ENCODE peak calls at places on chromosomes 5 and 9, in seven cellular contexts. U, S, Z, K, Q, L and C are unnamed samples.

GRCh38 chr5:179765400-179765799 is 28.4 kb upstream of the LTC4S start:
- DNase-seq in U (peak), S (no peak), Z (no peak), K (peak), Q (peak), L (peak), C (peak)

GRCh38 chr5:129905467-129906176 is 1.4 kb downstream of the CHSY3 start:
- DNase-seq in U (peak), S (no peak), Z (no peak), K (peak), Q (no peak), L (peak), C (peak)

GRCh38 chr5:6729400-6730310 is 16.4 kb downstream of the TENT4A start:
- DNase-seq in U (peak), S (no peak), Z (peak), K (no peak), Q (no peak), L (no peak), C (no peak)

GRCh38 chr9:113545068-113545467 is 81.5 kb downstream of the RGS3 start:
- DNase-seq in U (no peak), S (no peak), Z (no peak), K (no peak), Q (no peak), L (no peak), C (no peak)

GRCh38 chr5:9776525-9776924 is 146.4 kb upstream of the TAS2R1 start:
- DNase-seq in U (no peak), S (no peak), Z (no peak), K (no peak), Q (no peak), L (no peak), C (no peak)

GRCh38 chr9:98550206-98550820 is 158.4 kb downstream of the GABBR2 start:
- DNase-seq in U (no peak), S (no peak), Z (no peak), K (no peak), Q (no peak), L (no peak), C (no peak)

GRCh38 chr5:115733607-115734006 is 82.9 kb downstream of the CDO1 start:
- DNase-seq in U (no peak), S (no peak), Z (no peak), K (no peak), Q (no peak), L (no peak), C (no peak)

GRCh38 chr5:110346893-110347358 is 379.5 kb downstream of the TMEM232 start:
- DNase-seq in U (no peak), S (no peak), Z (no peak), K (no peak), Q (no peak), L (no peak), C (no peak)

GRCh38 chr9:126494746-126495145 is 119.0 kb upstream of the LMX1B start:
- DNase-seq in U (no peak), S (no peak), Z (no peak), K (no peak), Q (no peak), L (no peak), C (no peak)

GRCh38 chr5:170439246-170439943 is 50.2 kb upstream of the KCNMB1 start:
- DNase-seq in U (no peak), S (no peak), Z (no peak), K (no peak), Q (no peak), L (no peak), C (no peak)

GRCh38 chr5:93164690-93165089 is 416.3 kb downstream of the NR2F1-AS1 start:
- DNase-seq in U (no peak), S (no peak), Z (no peak), K (peak), Q (peak), L (peak), C (peak)

GRCh38 chr5:123997354-123998215 is 485.6 kb downstream of the CSNK1G3 start:
- DNase-seq in U (no peak), S (no peak), Z (no peak), K (no peak), Q (peak), L (peak), C (peak)

GRCh38 chr9:135704366-135704947 is 2.5 kb downstream of the KCNT1 start:
- DNase-seq in U (no peak), S (no peak), Z (no peak), K (no peak), Q (no peak), L (no peak), C (no peak)

GRCh38 chr5:16412556-16412955 is 53.0 kb downstream of the ZNF622 start:
- DNase-seq in U (no peak), S (no peak), Z (no peak), K (no peak), Q (no peak), L (no peak), C (peak)

GRCh38 chr5:87114631-87115030 is 153.1 kb upstream of the RASA1 start:
- DNase-seq in U (no peak), S (no peak), Z (no peak), K (no peak), Q (no peak), L (no peak), C (no peak)

GRCh38 chr9:15824310-15824709 is 271.5 kb downstream of the CCDC171 start:
- DNase-seq in U (no peak), S (no peak), Z (no peak), K (peak), Q (peak), L (peak), C (no peak)

GRCh38 chr9:120394058-120394669 is 185.8 kb downstream of the CDK5RAP2 start:
- DNase-seq in U (no peak), S (no peak), Z (no peak), K (no peak), Q (peak), L (peak), C (peak)

GRCh38 chr9:106800691-106801090 is 62.3 kb upstream of the ZNF462 start:
- DNase-seq in U (no peak), S (no peak), Z (no peak), K (no peak), Q (peak), L (no peak), C (no peak)

GRCh38 chr9:80030801-80031200 is 459.0 kb downstream of the TLE4 start:
- DNase-seq in U (no peak), S (no peak), Z (no peak), K (no peak), Q (no peak), L (no peak), C (no peak)

GRCh38 chr5:74434124-74434899 is 206.2 kb downstream of the ENC1 start:
- DNase-seq in U (no peak), S (no peak), Z (no peak), K (no peak), Q (no peak), L (no peak), C (no peak)

GRCh38 chr9:77038281-77039036 is 19.0 kb downstream of the FOXB2 start:
- DNase-seq in U (no peak), S (no peak), Z (no peak), K (no peak), Q (no peak), L (no peak), C (no peak)

GRCh38 chr9:94862242-94862610 is 135.7 kb downstream of the AOPEP start:
- DNase-seq in U (no peak), S (no peak), Z (no peak), K (no peak), Q (no peak), L (no peak), C (no peak)

GRCh38 chr5:179413711-179414458 is 68.6 kb upstream of the ADAMTS2 start:
- DNase-seq in U (no peak), S (no peak), Z (no peak), K (no peak), Q (no peak), L (no peak), C (no peak)

GRCh38 chr9:16367605-16368424 is 502.7 kb downstream of the BNC2 start:
- DNase-seq in U (no peak), S (no peak), Z (no peak), K (no peak), Q (peak), L (peak), C (peak)

GRCh38 chr5:158382473-158382872 is 523.5 kb upstream of the CLINT1 start:
- DNase-seq in U (peak), S (no peak), Z (no peak), K (peak), Q (peak), L (peak), C (peak)